ENCODE peak calls at places on chromosomes 11 and 22, in six cellular contexts. Z is pancreas, K is thoracic aorta, P is DND-41, I is sigmoid colon, X is cardiac muscle cell. M is an unnamed sample.

GRCh38 chr22:50034126-50035081 is 21.8 kb upstream of the IL17REL start:
- DNase-seq in P (no peak), Z (no peak), X (no peak), K (no peak), I (peak; percentile 58), M (no peak)

GRCh38 chr22:46627806-46628482 is 7.8 kb downstream of the GRAMD4 start:
- DNase-seq in P (no peak), K (no peak), Z (no peak), X (no peak), I (no peak), M (no peak)

GRCh38 chr22:33076368-33076767 is 18.2 kb upstream of the SYN3 start:
- DNase-seq in I (no peak), X (peak; percentile 79), Z (no peak), P (peak; percentile 6), K (no peak), M (no peak)

GRCh38 chr11:4863893-4864292 is 14.9 kb upstream of the OR51S1 start:
- DNase-seq in K (no peak), I (no peak), Z (no peak), P (no peak), X (peak; percentile 61), M (no peak)

GRCh38 chr11:29452131-29452530 is 564.7 kb downstream of the KCNA4 start:
- DNase-seq in X (no peak), P (no peak), Z (no peak), I (no peak), K (no peak), M (no peak)

GRCh38 chr11:129023968-129024676 is 81.5 kb upstream of the TP53AIP1 start:
- DNase-seq in K (no peak), I (no peak), X (peak; percentile 34), Z (peak; percentile 87), P (no peak), M (no peak)

GRCh38 chr11:117861151-117862018 is 15.1 kb downstream of the FXYD6 start:
- DNase-seq in P (no peak), Z (no peak), X (peak; percentile 84), K (no peak), I (peak; percentile 66), M (peak; percentile 57)

GRCh38 chr22:47797546-47797945 is 1035.1 kb downstream of the TBC1D22A start:
- DNase-seq in I (no peak), Z (no peak), X (no peak), P (no peak), K (no peak), M (no peak)

GRCh38 chr11:7578276-7578955 is 64.6 kb downstream of the PPFIBP2 start:
- DNase-seq in I (no peak), Z (no peak), K (no peak), P (no peak), X (no peak), M (peak; percentile 66)

GRCh38 chr22:41742918-41743317 is 43.6 kb downstream of the MEI1 start:
- DNase-seq in K (no peak), Z (no peak), X (peak; percentile 21), I (no peak), P (no peak), M (no peak)

GRCh38 chr22:50701428-50702154 is 29.0 kb downstream of the SHANK3 start:
- DNase-seq in I (peak; percentile 51), K (no peak), Z (no peak), P (no peak), X (no peak), M (no peak)

GRCh38 chr11:128852327-128853023 is 14.6 kb downstream of the KCNJ1 start:
- DNase-seq in X (no peak), K (no peak), P (no peak), Z (peak; percentile 77), I (peak; percentile 21), M (peak; percentile 58)

GRCh38 chr11:11993814-11994213 is 14.6 kb downstream of the DKK3 start:
- DNase-seq in Z (no peak), P (no peak), I (peak; percentile 80), X (no peak), K (no peak), M (no peak)

GRCh38 chr11:127815316-127815715 is 772.0 kb downstream of the ETS1 start:
- DNase-seq in Z (no peak), X (no peak), K (no peak), I (no peak), P (no peak), M (no peak)

GRCh38 chr22:38272373-38273134 is at the start of gene TMEM184B:
- DNase-seq in Z (peak; percentile 68), X (peak; percentile 87), P (peak; percentile 78), I (peak; percentile 89), K (no peak), M (no peak)

GRCh38 chr11:64848779-64849599 is 4.5 kb upstream of the CDC42BPG start:
- DNase-seq in K (no peak), Z (peak; percentile 87), P (no peak), X (no peak), I (no peak), M (no peak)

GRCh38 chr11:118870396-118871343 is 13.0 kb upstream of the CXCR5 start:
- DNase-seq in I (peak; percentile 82), K (no peak), X (peak; percentile 24), P (no peak), Z (peak; percentile 45), M (peak; percentile 94)

GRCh38 chr11:3094223-3094824 is 37.1 kb upstream of the CARS1 start:
- DNase-seq in P (no peak), I (peak; percentile 57), X (no peak), Z (no peak), K (no peak), M (no peak)

GRCh38 chr11:103070142-103070541 is 21.8 kb downstream of the DCUN1D5 start:
- DNase-seq in I (no peak), K (no peak), Z (no peak), P (no peak), X (no peak), M (no peak)

GRCh38 chr11:92277871-92278270 is 53.3 kb downstream of the FAT3 start:
- DNase-seq in X (no peak), Z (no peak), P (no peak), K (no peak), I (no peak), M (no peak)

GRCh38 chr22:39273950-39274887 is 29.4 kb upstream of the PDGFB start:
- DNase-seq in I (no peak), Z (no peak), P (no peak), X (no peak), K (no peak), M (no peak)

GRCh38 chr22:22721681-22722309 is 77.4 kb downstream of the GGTLC2 start:
- DNase-seq in X (no peak), Z (no peak), P (no peak), K (no peak), I (no peak), M (no peak)

GRCh38 chr11:82536706-82537105 is 197.0 kb downstream of the FAM181B start:
- DNase-seq in X (no peak), K (no peak), I (no peak), Z (no peak), P (no peak), M (no peak)

GRCh38 chr22:17481424-17481823 is 81.9 kb upstream of the SLC25A18 start:
- DNase-seq in P (no peak), X (no peak), Z (no peak), I (no peak), K (no peak), M (no peak)

GRCh38 chr22:17483670-17484372 is 79.5 kb upstream of the SLC25A18 start:
- DNase-seq in P (no peak), K (no peak), I (no peak), Z (no peak), X (peak; percentile 15), M (no peak)

GRCh38 chr22:17486313-17486712 is 77.0 kb upstream of the SLC25A18 start:
- DNase-seq in Z (peak; percentile 83), K (no peak), X (no peak), I (no peak), P (no peak), M (no peak)

GRCh38 chr22:17486719-17487118 is 76.6 kb upstream of the SLC25A18 start:
- DNase-seq in K (no peak), P (no peak), Z (no peak), X (no peak), I (no peak), M (no peak)

DNA sequence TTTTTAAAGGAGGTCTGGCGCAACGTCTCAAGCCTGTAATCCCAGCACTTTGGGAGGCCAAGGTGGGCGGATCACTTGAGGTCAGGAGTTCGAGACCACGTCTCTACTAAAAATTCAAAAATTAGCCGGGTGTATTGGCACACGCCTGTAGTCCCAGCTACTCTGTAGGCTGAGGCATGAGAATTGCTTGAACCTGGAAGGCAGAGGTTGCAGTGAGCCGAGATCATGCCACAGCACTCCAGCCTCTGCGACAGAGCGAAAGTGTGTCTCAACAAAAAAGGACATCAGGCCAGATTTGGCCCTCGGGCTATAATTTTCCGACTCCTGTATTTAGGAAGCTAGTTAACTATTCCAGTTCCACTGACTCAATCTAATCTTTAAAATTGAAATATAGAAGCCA is 78.7 kb upstream of the SLC25A18 start:
- DNase-seq in K (no peak), P (no peak), I (no peak), X (no peak), Z (no peak), M (no peak)
- H3K27ac ChIP-seq in K (no peak overlapping the region), P (no peak overlapping the region), I (no peak overlapping the region), X (peak overlapping the region; percentile 70), Z (no peak overlapping the region), M (no peak overlapping the region)

GRCh38 chr11:21105196-21105917 is 436.0 kb downstream of the NELL1 start:
- DNase-seq in X (no peak), I (no peak), P (no peak), Z (no peak), K (no peak), M (no peak)
- H3K4me3 ChIP-seq in X (no peak overlapping the region), I (no peak overlapping the region), P (no peak overlapping the region), Z (no peak overlapping the region), K (no peak overlapping the region), M (no peak overlapping the region)

DNA sequence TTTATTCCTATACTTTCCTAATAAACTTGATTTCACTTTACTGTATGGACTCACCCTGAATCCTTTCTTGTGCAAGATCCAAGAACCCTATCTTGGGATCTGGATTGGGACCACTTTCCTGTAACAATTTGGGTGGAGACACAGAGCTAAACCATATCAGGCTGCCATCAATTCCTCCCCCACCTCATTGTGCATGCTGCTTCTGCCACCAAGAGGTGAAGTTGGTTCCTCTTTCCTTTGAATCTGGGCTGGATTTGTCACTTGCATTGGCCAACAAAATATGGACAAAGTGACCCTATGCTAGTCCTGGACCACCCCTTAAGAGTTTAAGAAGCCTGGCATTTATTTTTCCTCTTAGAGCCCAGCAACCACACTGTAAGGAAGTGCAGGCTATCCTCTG is 39.4 kb upstream of the CEP295 start:
- DNase-seq in P (no peak), I (no peak), Z (no peak), X (no peak), K (no peak), M (no peak)
- TF ChIP-seq CTCF in P (no peak), I (no peak), Z (no peak), X (no peak), K (no peak), M (no peak)

DNA sequence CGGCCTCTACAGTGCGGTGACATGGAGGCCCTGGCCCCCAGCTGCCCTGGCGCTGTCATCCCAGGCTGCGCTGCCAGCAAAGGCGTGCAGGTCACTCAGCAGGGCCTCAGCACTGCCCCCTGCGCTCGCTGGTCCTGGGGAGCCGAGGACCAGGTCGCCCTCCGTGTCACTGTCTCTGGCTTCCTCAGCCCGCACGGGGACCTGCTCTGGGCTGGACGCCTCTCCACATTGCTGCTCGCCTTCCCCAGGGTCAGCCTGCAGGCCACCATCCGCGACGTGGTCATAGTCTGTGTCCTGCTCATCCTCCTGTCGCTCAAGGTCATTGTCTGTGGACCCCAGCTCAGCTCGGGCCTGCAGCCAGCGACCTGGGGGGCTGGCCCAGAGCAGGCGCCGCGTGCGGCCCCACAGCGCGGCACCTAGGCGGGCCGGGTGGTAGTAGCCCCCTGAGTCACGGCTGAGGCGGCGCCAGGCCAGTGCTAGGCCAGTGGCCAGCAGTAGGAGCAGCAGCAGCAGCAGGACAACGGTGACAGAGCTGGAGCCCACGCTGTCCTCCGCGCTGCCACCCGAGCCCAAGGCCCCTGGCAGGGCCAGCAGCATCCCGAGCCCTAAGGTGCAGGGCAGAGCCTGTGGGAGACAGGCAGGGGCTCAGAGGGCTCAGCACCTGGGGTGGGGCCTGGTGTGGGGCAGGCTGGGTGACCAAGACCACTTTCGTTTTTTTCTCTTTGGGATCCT is 1.6 kb downstream of the PTPRCAP start:
- DNase-seq in K (no peak), P (no peak), X (no peak), I (no peak), Z (no peak), M (no peak)
- H3K27ac ChIP-seq in K (no peak overlapping the region), P (peak overlapping the region; percentile 100), X (peak overlapping the region; percentile 55), I (peak overlapping the region; percentile 49), Z (no peak overlapping the region), M (peak overlapping the region; percentile 58)